ENCODE peak calls at places on chromosomes 11 and 22, in six cellular contexts. R, V, P, U, Z and C are unnamed samples.
A peak's percentile ranks its signal among the peaks of the same experiment; 100 is the strongest.

GRCh38 chr11:133306019-133306418 is 226.3 kb downstream of the OPCML start:
- DNase-seq in Z (no peak), R (peak; percentile 57), V (no peak), P (no peak), U (no peak), C (no peak)

GRCh38 chr11:71500601-71501021 is 26.5 kb upstream of the KRTAP5-7 start:
- DNase-seq in U (peak; percentile 36), Z (no peak), V (no peak), P (no peak), R (no peak), C (no peak)

GRCh38 chr22:49255741-49256318 is 571.8 kb downstream of the BRD1 start:
- DNase-seq in V (no peak), U (no peak), R (no peak), Z (no peak), P (no peak), C (no peak)

GRCh38 chr22:43346521-43346929 is 3.4 kb upstream of the SCUBE1 start:
- DNase-seq in R (peak; percentile 85), Z (peak; percentile 0), P (no peak), V (no peak), U (peak; percentile 67), C (no peak)

GRCh38 chr11:119222308-119222707 is 16.2 kb downstream of the CBL start:
- DNase-seq in Z (peak; percentile 52), V (no peak), R (no peak), U (no peak), P (peak; percentile 46), C (peak; percentile 44)

GRCh38 chr11:13316528-13316961 is 39.0 kb downstream of the BMAL1 start:
- DNase-seq in R (no peak), P (peak; percentile 60), V (no peak), U (no peak), Z (no peak), C (peak; percentile 55)

GRCh38 chr11:36684840-36685800 is 87.1 kb upstream of the RAG2 start:
- DNase-seq in U (no peak), Z (no peak), R (no peak), P (no peak), V (no peak), C (no peak)

GRCh38 chr11:124536520-124536919 is 6.9 kb downstream of the OR8B12 start:
- DNase-seq in U (peak; percentile 30), P (no peak), R (peak; percentile 85), Z (no peak), V (no peak), C (peak; percentile 40)

GRCh38 chr11:122676638-122677037 is 21.1 kb downstream of the UBASH3B start:
- DNase-seq in R (no peak), Z (no peak), V (no peak), U (no peak), P (no peak), C (no peak)

GRCh38 chr22:39319284-39320170 is at the start of gene RPL3:
- DNase-seq in P (peak; percentile 97), Z (peak; percentile 97), U (peak; percentile 96), V (peak; percentile 91), R (peak; percentile 96), C (peak; percentile 96)

GRCh38 chr11:34654491-34655334 is 33.8 kb downstream of the EHF start:
- DNase-seq in R (peak; percentile 70), P (peak; percentile 64), Z (no peak), V (no peak), U (peak; percentile 40), C (peak; percentile 37)

GRCh38 chr11:25068451-25068850 is 571.6 kb downstream of the LUZP2 start:
- DNase-seq in Z (no peak), R (no peak), P (no peak), V (no peak), U (no peak), C (no peak)

GRCh38 chr22:21587803-21588611 is 20.5 kb downstream of the UBE2L3 start:
- DNase-seq in V (no peak), Z (no peak), R (no peak), U (no peak), P (peak; percentile 64), C (peak; percentile 75)

GRCh38 chr22:32804036-32804435 is 2.5 kb downstream of the TIMP3 start:
- DNase-seq in P (peak; percentile 72), Z (no peak), U (no peak), R (no peak), V (no peak), C (peak; percentile 80)

GRCh38 chr11:126482586-126483108 is 127.2 kb downstream of the ST3GAL4 start:
- DNase-seq in U (no peak), P (no peak), V (no peak), R (no peak), Z (no peak), C (no peak)

GRCh38 chr11:34830648-34831047 is 85.5 kb downstream of the APIP start:
- DNase-seq in Z (no peak), R (no peak), P (no peak), U (peak; percentile 55), V (no peak), C (peak; percentile 3)

GRCh38 chr11:112881461-112881860 is 79.8 kb upstream of the NCAM1 start:
- DNase-seq in P (no peak), V (no peak), U (peak; percentile 75), Z (peak; percentile 92), R (peak; percentile 88), C (peak; percentile 67)

GRCh38 chr11:118609380-118610219 is 2.2 kb downstream of the PHLDB1 start:
- DNase-seq in U (no peak), R (peak; percentile 57), V (no peak), Z (no peak), P (peak; percentile 30), C (peak; percentile 21)

GRCh38 chr11:76253416-76253815 is 47.1 kb upstream of the WNT11 start:
- DNase-seq in R (no peak), P (no peak), U (no peak), V (no peak), Z (no peak), C (no peak)

GRCh38 chr11:34405079-34405858 is 33.5 kb upstream of the CAT start:
- DNase-seq in Z (no peak), U (no peak), P (peak; percentile 2), V (no peak), R (no peak), C (peak; percentile 45)

GRCh38 chr11:11179239-11179638 is 173.8 kb downstream of the CSNK2A3 start:
- DNase-seq in P (peak; percentile 76), V (peak; percentile 65), U (no peak), R (no peak), Z (no peak), C (peak; percentile 79)

GRCh38 chr11:95308512-95309035 is 77.6 kb upstream of the SESN3 start:
- DNase-seq in U (no peak), P (no peak), Z (no peak), R (no peak), V (no peak), C (no peak)

GRCh38 chr11:41665633-41666032 is 206.2 kb upstream of the LRRC4C start:
- DNase-seq in P (no peak), V (no peak), R (no peak), Z (no peak), U (no peak), C (peak; percentile 14)

GRCh38 chr11:12089473-12089872 is 20.9 kb upstream of the MICAL2 start:
- DNase-seq in R (no peak), Z (no peak), U (no peak), P (no peak), V (no peak), C (no peak)

GRCh38 chr22:44597616-44598015 is 99.6 kb upstream of the RTL6 start:
- DNase-seq in R (peak; percentile 46), P (peak; percentile 2), V (no peak), Z (peak; percentile 75), U (no peak), C (no peak)

GRCh38 chr11:94793822-94794221 is 25.7 kb downstream of the AMOTL1 start:
- DNase-seq in P (no peak), R (no peak), V (no peak), Z (no peak), U (no peak), C (peak; percentile 91)

GRCh38 chr11:96315476-96315875 is 27.5 kb downstream of the MAML2 start:
- DNase-seq in R (no peak), U (no peak), Z (no peak), P (no peak), V (no peak), C (no peak)

GRCh38 chr11:77517226-77517625 is 43.3 kb upstream of the PAK1 start:
- DNase-seq in P (no peak), U (no peak), V (no peak), Z (no peak), R (no peak), C (peak; percentile 14)

GRCh38 chr11:117424781-117425180 is 97.1 kb downstream of the CEP164 start:
- DNase-seq in U (no peak), R (no peak), Z (peak; percentile 44), V (no peak), P (no peak), C (no peak)

GRCh38 chr11:117315285-117316196 is 515 bp downstream of the BACE1 start:
- DNase-seq in R (peak; percentile 25), Z (no peak), U (no peak), V (no peak), P (no peak), C (no peak)

GRCh38 chr22:26174280-26174679 is 5.0 kb downstream of the SEZ6L start:
- DNase-seq in U (no peak), V (no peak), R (peak; percentile 90), Z (peak; percentile 5), P (peak; percentile 15), C (no peak)

GRCh38 chr11:102833731-102834130 is 9.7 kb downstream of the MMP3 start:
- DNase-seq in U (no peak), Z (no peak), R (no peak), V (no peak), P (no peak), C (no peak)

GRCh38 chr11:119777940-119778339 is 48.9 kb upstream of the NECTIN1 start:
- DNase-seq in R (no peak), U (no peak), V (no peak), P (no peak), Z (no peak), C (no peak)

GRCh38 chr11:128342511-128343133 is 244.7 kb downstream of the ETS1 start:
- DNase-seq in Z (peak; percentile 77), U (peak; percentile 38), V (no peak), P (no peak), R (no peak), C (peak; percentile 70)

GRCh38 chr11:26944866-26945664 is 48.8 kb upstream of the FIBIN start:
- DNase-seq in Z (no peak), V (no peak), U (no peak), R (no peak), P (peak; percentile 74), C (peak; percentile 62)